ENCODE peak calls at places on chromosomes 3 and 15, in nine cellular contexts. One of them, this sample, is unnamed.

GRCh38 chr3:179146911-179147570 is 1.1 kb upstream of the PIK3CA start:
- DNase-seq in AG04450: no peak
- DNase-seq in ecto neural progenitor cell: no peak
- DNase-seq in stimulated activated CD4-positive, alpha-beta T cell treated with anti-CD3 and anti-CD28 coated beads, TNF-alpha, amount 100 ng/mL, for 4 hours: no peak
- DNase-seq in left cardiac atrium: no peak
- DNase-seq in neuronal stem cell: peak; percentile 57
- DNase-seq in effector CD4-positive, alpha-beta T cell: peak; percentile 28
- DNase-seq in NCI-H774: peak; percentile 67
- DNase-seq in cardiac muscle cell: peak; percentile 73
- DNase-seq in this sample: peak; percentile 88

GRCh38 chr15:70781236-70781635 is 17.9 kb upstream of the UACA start:
- DNase-seq in AG04450: no peak
- DNase-seq in ecto neural progenitor cell: no peak
- DNase-seq in stimulated activated CD4-positive, alpha-beta T cell treated with anti-CD3 and anti-CD28 coated beads, TNF-alpha, amount 100 ng/mL, for 4 hours: no peak
- DNase-seq in left cardiac atrium: no peak
- DNase-seq in neuronal stem cell: no peak
- DNase-seq in effector CD4-positive, alpha-beta T cell: no peak
- DNase-seq in NCI-H774: no peak
- DNase-seq in cardiac muscle cell: no peak
- DNase-seq in this sample: no peak

GRCh38 chr3:129106320-129106719 is 15.3 kb downstream of the RAB43 start:
- DNase-seq in AG04450: no peak
- DNase-seq in ecto neural progenitor cell: no peak
- DNase-seq in stimulated activated CD4-positive, alpha-beta T cell treated with anti-CD3 and anti-CD28 coated beads, TNF-alpha, amount 100 ng/mL, for 4 hours: no peak
- DNase-seq in left cardiac atrium: no peak
- DNase-seq in neuronal stem cell: no peak
- DNase-seq in effector CD4-positive, alpha-beta T cell: no peak
- DNase-seq in NCI-H774: no peak
- DNase-seq in cardiac muscle cell: no peak
- DNase-seq in this sample: peak; percentile 13

GRCh38 chr3:39110041-39110639 is 2.7 kb downstream of the TTC21A start:
- DNase-seq in AG04450: no peak
- DNase-seq in ecto neural progenitor cell: no peak
- DNase-seq in stimulated activated CD4-positive, alpha-beta T cell treated with anti-CD3 and anti-CD28 coated beads, TNF-alpha, amount 100 ng/mL, for 4 hours: no peak
- DNase-seq in left cardiac atrium: no peak
- DNase-seq in neuronal stem cell: no peak
- DNase-seq in effector CD4-positive, alpha-beta T cell: no peak
- DNase-seq in NCI-H774: no peak
- DNase-seq in cardiac muscle cell: no peak
- DNase-seq in this sample: no peak

GRCh38 chr3:46662771-46663551 is 30.5 kb downstream of the ALS2CL start:
- DNase-seq in AG04450: no peak
- DNase-seq in ecto neural progenitor cell: peak; percentile 44
- DNase-seq in stimulated activated CD4-positive, alpha-beta T cell treated with anti-CD3 and anti-CD28 coated beads, TNF-alpha, amount 100 ng/mL, for 4 hours: no peak
- DNase-seq in left cardiac atrium: peak; percentile 69
- DNase-seq in neuronal stem cell: no peak
- DNase-seq in effector CD4-positive, alpha-beta T cell: no peak
- DNase-seq in NCI-H774: no peak
- DNase-seq in cardiac muscle cell: peak; percentile 37
- DNase-seq in this sample: peak; percentile 79

GRCh38 chr3:171142985-171143384 is 116.5 kb upstream of the SLC2A2 start:
- DNase-seq in AG04450: peak; percentile 26
- DNase-seq in ecto neural progenitor cell: no peak
- DNase-seq in stimulated activated CD4-positive, alpha-beta T cell treated with anti-CD3 and anti-CD28 coated beads, TNF-alpha, amount 100 ng/mL, for 4 hours: no peak
- DNase-seq in left cardiac atrium: no peak
- DNase-seq in neuronal stem cell: no peak
- DNase-seq in effector CD4-positive, alpha-beta T cell: no peak
- DNase-seq in NCI-H774: peak; percentile 52
- DNase-seq in cardiac muscle cell: peak; percentile 62
- DNase-seq in this sample: peak; percentile 52

GRCh38 chr3:129602309-129602708 is 4.2 kb downstream of the PLXND1 start:
- DNase-seq in AG04450: no peak
- DNase-seq in ecto neural progenitor cell: no peak
- DNase-seq in stimulated activated CD4-positive, alpha-beta T cell treated with anti-CD3 and anti-CD28 coated beads, TNF-alpha, amount 100 ng/mL, for 4 hours: no peak
- DNase-seq in left cardiac atrium: no peak
- DNase-seq in neuronal stem cell: no peak
- DNase-seq in effector CD4-positive, alpha-beta T cell: no peak
- DNase-seq in NCI-H774: no peak
- DNase-seq in cardiac muscle cell: no peak
- DNase-seq in this sample: no peak

GRCh38 chr3:31996195-31996594 is 14.6 kb downstream of the ZNF860 start:
- DNase-seq in AG04450: no peak
- DNase-seq in ecto neural progenitor cell: no peak
- DNase-seq in stimulated activated CD4-positive, alpha-beta T cell treated with anti-CD3 and anti-CD28 coated beads, TNF-alpha, amount 100 ng/mL, for 4 hours: no peak
- DNase-seq in left cardiac atrium: no peak
- DNase-seq in neuronal stem cell: no peak
- DNase-seq in effector CD4-positive, alpha-beta T cell: no peak
- DNase-seq in NCI-H774: no peak
- DNase-seq in cardiac muscle cell: no peak
- DNase-seq in this sample: no peak

This sample was measured in NCI-H69.